ENCODE peak calls at places on chromosomes 3 and 15, in nine cellular contexts. U is upper lobe of left lung, I is OCI-LY7, W is fibroblast of lung, K is neural progenitor cell, R is DND-41, M is heart left ventricle, D is A549, Y is GM12878. C is an unnamed sample. For H3K9me3 and H3K4me1, the result is how much of the 10 kb centered on the place peaks cover.

GRCh38 chr3:111768571-111769100 is 90.4 kb upstream of the PHLDB2 start:
- DNase-seq in W (peak), Y (no peak), U (no peak), K (no peak), R (no peak), I (no peak), D (peak), M (no peak), C (no peak)

GRCh38 chr3:107285197-107285596 is 92.0 kb upstream of the CCDC54 start:
- DNase-seq in D (no peak), K (peak), W (peak), M (no peak), Y (no peak), I (no peak), R (no peak), U (no peak), C (no peak)

GRCh38 chr3:38482951-38483350 is 13.2 kb upstream of the EXOG start:
- DNase-seq in R (no peak), K (no peak), M (no peak), Y (no peak), W (no peak), D (no peak), I (no peak), U (no peak), C (no peak)

GRCh38 chr3:159263750-159264561 is 462.1 kb downstream of the MFSD1 start:
- DNase-seq in K (peak), D (peak), I (peak), U (no peak), R (peak), W (peak), Y (no peak), M (peak), C (no peak)

GRCh38 chr3:5014431-5014830 is 35.2 kb downstream of the BHLHE40 start:
- DNase-seq in I (no peak), U (no peak), R (no peak), K (peak), D (no peak), M (no peak), W (peak), Y (no peak), C (no peak)

GRCh38 chr3:173743111-173743510 is 345.6 kb downstream of the NLGN1 start:
- DNase-seq in M (no peak), W (peak), Y (no peak), U (no peak), I (no peak), R (no peak), D (no peak), K (no peak), C (no peak)

GRCh38 chr3:160557571-160557970 is 7.8 kb downstream of the KPNA4 start:
- DNase-seq in U (no peak), M (no peak), I (no peak), D (no peak), W (no peak), Y (no peak), R (no peak), K (no peak), C (no peak)

GRCh38 chr3:57097536-57097935 is 37.1 kb downstream of the SPATA12 start:
- DNase-seq in U (peak), W (no peak), K (no peak), D (no peak), I (no peak), M (no peak), Y (no peak), R (no peak), C (no peak)

GRCh38 chr15:67127334-67127664 is 61.9 kb downstream of the SMAD3 start:
- DNase-seq in K (no peak), M (no peak), Y (no peak), R (no peak), I (no peak), W (no peak), D (peak), U (no peak), C (no peak)

GRCh38 chr15:84821501-84822021 is 4.4 kb downstream of the ALPK3 start:
- DNase-seq in I (peak), D (no peak), M (peak), U (no peak), W (no peak), Y (no peak), K (no peak), R (no peak), C (no peak)

GRCh38 chr15:55289011-55289572 is 521 bp downstream of the RAB27A start:
- DNase-seq in R (peak), D (peak), W (no peak), I (peak), U (peak), K (peak), Y (no peak), M (peak), C (no peak)

GRCh38 chr3:79822076-79822475 is 54.3 kb upstream of the ROBO1 start:
- DNase-seq in K (no peak), M (no peak), D (no peak), W (no peak), U (no peak), I (no peak), Y (no peak), R (no peak), C (no peak)

GRCh38 chr3:114319453-114319852 is 25.6 kb downstream of the TIGIT start:
- DNase-seq in I (no peak), R (no peak), M (no peak), U (no peak), D (peak), W (peak), Y (no peak), K (peak), C (no peak)

GRCh38 chr3:6455031-6455430 is 405.9 kb upstream of the GRM7 start:
- DNase-seq in I (no peak), D (no peak), Y (no peak), W (no peak), M (no peak), R (no peak), U (no peak), K (no peak), C (no peak)

GRCh38 chr3:6448011-6448410 is 412.9 kb upstream of the GRM7 start:
- DNase-seq in M (no peak), I (no peak), W (no peak), R (no peak), K (no peak), D (no peak), U (no peak), Y (no peak), C (no peak)

GRCh38 chr3:6447166-6447801 is 413.6 kb upstream of the GRM7 start:
- DNase-seq in U (no peak), Y (no peak), K (no peak), W (no peak), M (no peak), R (no peak), I (no peak), D (no peak), C (no peak)

GRCh38 chr3:6449099-6449498 is 411.8 kb upstream of the GRM7 start:
- DNase-seq in Y (no peak), K (no peak), R (no peak), M (no peak), W (no peak), I (no peak), U (no peak), D (no peak), C (no peak)

GRCh38 chr3:6452974-6453373 is 407.9 kb upstream of the GRM7 start:
- DNase-seq in I (no peak), M (no peak), Y (no peak), W (no peak), U (no peak), R (no peak), D (no peak), K (no peak), C (no peak)
- H3K9me3 ChIP-seq in I (under half), M (under half), Y (under half), W (under half), U (under half), R (under half), D (under half), K (under half), C (under half)

GRCh38 chr3:144821583-144821982 is 850.0 kb downstream of the DIPK2A start:
- DNase-seq in I (no peak), M (no peak), K (no peak), D (no peak), R (no peak), U (no peak), Y (no peak), W (peak), C (no peak)

GRCh38 chr3:144816366-144816765 is 844.7 kb downstream of the DIPK2A start:
- DNase-seq in R (no peak), W (peak), M (no peak), Y (no peak), U (no peak), K (no peak), I (no peak), D (no peak), C (no peak)

GRCh38 chr3:144820726-144821125 is 849.1 kb downstream of the DIPK2A start:
- DNase-seq in I (no peak), W (no peak), K (no peak), M (no peak), Y (no peak), D (no peak), U (no peak), R (no peak), C (no peak)

DNA sequence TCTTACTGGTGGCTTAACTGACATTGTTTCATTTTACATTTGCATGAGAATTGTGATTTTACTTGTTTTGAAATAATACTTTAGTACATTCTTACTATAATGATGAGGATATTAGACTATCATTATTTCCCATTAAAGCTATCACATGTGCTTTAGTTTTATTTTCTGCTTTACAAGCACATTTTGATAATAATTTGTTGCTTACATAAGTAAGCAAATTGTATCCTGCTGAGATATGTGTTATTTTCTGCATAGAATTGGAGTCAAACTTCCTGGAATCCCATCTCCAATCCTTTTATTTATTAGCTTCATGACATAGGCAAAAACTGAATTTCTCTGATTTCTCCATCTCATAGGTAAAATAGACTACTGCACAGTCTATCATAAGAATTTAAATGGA is 847.4 kb downstream of the DIPK2A start:
- DNase-seq in M (no peak), I (no peak), Y (no peak), K (no peak), W (no peak), R (no peak), D (no peak), U (no peak), C (no peak)
- H3K4me1 ChIP-seq in M (under half), I (under half), Y (under half), K (under half), W (under half), R (under half), D (under half), U (under half), C (under half)

GRCh38 chr3:45599424-45599886 is 4.9 kb downstream of the LIMD1 start:
- DNase-seq in M (peak), R (peak), K (no peak), W (no peak), Y (no peak), U (no peak), D (no peak), I (no peak), C (no peak)
- H3K4me3 ChIP-seq in M (no peak), R (peak), K (no peak), W (no peak), Y (peak), U (no peak), D (no peak), I (no peak), C (no peak)

GRCh38 chr3:54146383-54147239 is 24.3 kb downstream of the CACNA2D3 start:
- DNase-seq in Y (no peak), D (peak), U (peak), M (peak), I (peak), K (peak), W (peak), R (peak), C (no peak)

DNA sequence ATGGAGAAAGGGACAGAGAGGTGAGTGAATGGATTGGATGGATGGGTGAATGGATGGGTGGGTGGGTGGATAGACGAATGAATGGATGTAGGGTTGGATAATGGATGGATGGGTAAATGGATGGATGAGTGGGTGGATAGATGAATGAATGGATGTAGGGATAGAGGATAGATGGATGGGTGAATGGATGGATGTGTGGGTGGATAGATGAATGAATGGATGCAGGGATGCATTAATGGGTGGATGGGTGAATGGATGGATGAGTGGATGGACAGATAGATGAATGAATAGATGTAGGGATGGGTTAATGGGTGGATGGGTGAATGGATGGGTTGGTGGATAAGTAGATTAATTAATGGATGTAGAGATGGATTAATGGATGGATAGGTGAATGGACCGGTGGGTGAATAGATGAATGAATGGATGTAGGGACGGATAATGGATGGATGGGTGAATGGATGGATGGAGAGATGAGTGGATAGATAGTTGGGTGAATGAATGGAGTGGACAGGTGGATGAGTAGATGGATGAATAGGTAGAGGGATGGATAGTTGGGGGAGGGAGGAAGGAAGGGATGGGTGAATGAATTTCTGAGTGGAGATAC is 28.6 kb downstream of the CACNA2D3 start:
- DNase-seq in U (no peak), R (no peak), I (no peak), M (no peak), D (no peak), K (no peak), W (no peak), Y (no peak), C (no peak)
- H3K9me3 ChIP-seq in U (under half), R (under half), I (under half), M (under half), D (under half), K (under half), W (under half), Y (under half), C (under half)

GRCh38 chr3:49180116-49180515 is 8.7 kb downstream of the KLHDC8B start:
- DNase-seq in Y (no peak), I (no peak), U (no peak), R (no peak), K (no peak), D (no peak), M (no peak), W (no peak), C (no peak)
- H3K4me1 ChIP-seq in Y (under half), I (under half), U (under half), R (under half), K (under half), D (under half), M (under half), W (under half), C (under half)

DNA sequence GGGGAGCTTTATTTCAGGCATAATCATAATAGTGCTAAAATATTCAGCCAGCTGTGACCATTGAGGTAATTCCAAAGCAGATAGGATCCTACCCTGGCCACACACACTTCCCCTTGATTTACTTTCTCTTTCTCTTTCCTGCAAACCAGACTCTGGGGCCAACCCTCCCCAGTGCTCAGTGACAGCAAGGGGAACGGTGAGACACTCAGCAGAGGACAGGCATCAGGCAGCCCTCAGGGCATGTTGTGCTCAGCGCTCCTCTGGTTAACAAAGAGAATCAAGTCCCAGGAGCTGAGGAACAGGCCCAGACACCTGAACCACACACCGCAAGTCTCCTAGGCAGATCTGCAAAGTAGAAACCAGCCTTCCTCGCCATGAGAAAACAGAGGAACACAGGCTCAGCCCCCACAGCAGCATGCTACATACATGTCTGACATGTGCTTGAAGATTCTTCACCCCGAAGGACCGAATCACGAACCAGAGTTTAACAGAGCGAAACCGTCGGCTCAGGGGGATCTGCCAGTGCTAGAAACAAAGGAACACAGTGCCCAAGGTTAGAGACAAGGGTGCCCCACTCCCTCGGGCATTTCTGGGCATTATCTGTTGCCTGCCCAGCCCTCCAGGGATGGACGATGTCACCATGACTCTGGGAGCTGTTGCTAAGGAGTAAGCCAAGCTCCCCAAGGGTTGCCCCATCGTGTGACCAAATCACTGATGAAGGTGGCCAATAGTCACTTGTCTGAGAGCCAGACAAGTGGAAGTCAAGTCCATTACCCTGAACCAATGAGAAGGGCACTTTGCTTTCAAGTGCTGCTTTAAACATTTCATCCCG is 17.5 kb downstream of the HDC start:
- DNase-seq in D (no peak), R (peak), M (peak), W (no peak), K (no peak), I (no peak), U (no peak), Y (no peak), C (no peak)
- H3K4me3 ChIP-seq in D (no peak), R (peak), M (no peak), W (no peak), K (no peak), I (no peak), U (no peak), Y (no peak), C (no peak)

GRCh38 chr3:138642226-138642926 is 33.8 kb downstream of the FAIM start:
- DNase-seq in K (no peak), I (no peak), W (no peak), D (no peak), Y (no peak), R (no peak), M (no peak), U (no peak), C (no peak)
- H3K9me3 ChIP-seq in K (under half), I (under half), W (under half), D (under half), Y (under half), R (under half), M (half or more), U (under half), C (half or more)

GRCh38 chr3:58369038-58369437 is 36.3 kb downstream of the PXK start:
- DNase-seq in D (no peak), R (no peak), U (no peak), Y (no peak), I (no peak), K (no peak), M (no peak), W (no peak), C (no peak)
- H3K4me1 ChIP-seq in D (under half), R (under half), U (under half), Y (under half), I (under half), K (under half), M (under half), W (under half), C (under half)

DNA sequence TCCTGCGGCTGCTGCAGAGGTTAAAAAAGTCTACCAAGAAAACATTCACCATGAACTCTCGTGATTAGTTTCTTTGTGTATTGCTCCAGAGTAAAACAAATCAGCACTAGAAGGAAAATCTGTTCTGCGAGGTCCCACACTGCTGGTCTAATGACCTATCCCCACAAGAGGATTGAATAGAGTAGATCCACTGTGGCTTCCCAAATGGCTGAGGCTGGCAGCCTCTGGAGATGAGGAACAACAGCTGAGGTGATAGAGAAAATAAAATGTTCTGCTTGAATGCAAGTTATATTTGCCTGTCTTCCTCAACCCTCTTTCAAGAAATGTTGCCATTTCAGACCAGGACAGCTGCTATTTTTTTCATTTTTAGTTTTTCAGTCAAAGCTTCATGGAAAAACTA is 883.3 kb downstream of the CADM2 start:
- DNase-seq in R (no peak), K (no peak), W (no peak), U (no peak), M (no peak), D (no peak), Y (no peak), I (no peak), C (no peak)
- H3K4me3 ChIP-seq in R (no peak), K (no peak), W (no peak), U (no peak), M (no peak), D (no peak), Y (no peak), I (no peak), C (no peak)

GRCh38 chr3:44761347-44762169 is at the start of the genes KIAA1143 and KIF15:
- DNase-seq in W (peak), R (peak), K (peak), Y (peak), M (peak), U (peak), D (peak), I (peak), C (peak)
- H3K9me3 ChIP-seq in W (under half), R (under half), K (under half), Y (under half), M (under half), U (under half), D (under half), I (under half), C (under half)